ENCODE peak calls at places on chromosomes 12 and 14, in ten cellular contexts. X is Panc1, B is fibroblast of lung, U is foreskin fibroblast, H is A549, Y is transverse colon, M is IMR-90, N is left ventricle myocardium inferior, D is lung, G is ovary. W is an unnamed sample.

GRCh38 chr14:65750906-65751305 is 338.4 kb downstream of the FUT8 start:
- DNase-seq in X (no peak), M (no peak), Y (no peak), B (no peak), N (no peak), U (no peak), G (no peak), D (no peak), H (no peak), W (no peak)

GRCh38 chr12:8698132-8698829 is 490 bp downstream of the RIMKLB start:
- DNase-seq in M (peak), X (no peak), D (peak), Y (peak), U (peak), G (peak), H (peak), B (peak), N (peak), W (peak)

GRCh38 chr12:41683513-41683912 is 461.2 kb downstream of the GXYLT1 start:
- DNase-seq in D (no peak), U (no peak), X (no peak), M (no peak), B (no peak), H (no peak), G (no peak), N (no peak), Y (no peak), W (no peak)

GRCh38 chr12:52442600-52443061 is 8.5 kb upstream of the KRT75 start:
- DNase-seq in N (no peak), Y (no peak), B (peak), D (no peak), G (no peak), X (peak), H (peak), U (peak), M (peak), W (peak)

GRCh38 chr14:68884031-68885030 is 91.5 kb upstream of the ZFP36L1 start:
- DNase-seq in D (no peak), H (peak), G (peak), B (peak), M (peak), Y (peak), N (peak), U (peak), X (peak), W (peak)

GRCh38 chr12:6852651-6853354 is 853 bp downstream of the USP5 start:
- DNase-seq in G (peak), M (peak), B (peak), N (no peak), D (no peak), Y (peak), H (peak), U (peak), X (no peak), W (peak)

GRCh38 chr12:9106610-9107541 is 8.8 kb downstream of the A2M start:
- DNase-seq in G (no peak), N (no peak), M (no peak), H (no peak), B (no peak), Y (no peak), D (no peak), U (no peak), X (no peak), W (no peak)

GRCh38 chr12:112734859-112735258 is 56.7 kb upstream of the RPH3A start:
- DNase-seq in Y (no peak), N (no peak), D (no peak), G (no peak), X (no peak), U (no peak), B (no peak), H (no peak), M (no peak), W (no peak)

GRCh38 chr12:121942145-121942718 is 23.8 kb downstream of the CFAP251 start:
- DNase-seq in X (no peak), M (peak), N (no peak), D (no peak), H (no peak), Y (no peak), U (no peak), B (peak), G (no peak), W (peak)

DNA sequence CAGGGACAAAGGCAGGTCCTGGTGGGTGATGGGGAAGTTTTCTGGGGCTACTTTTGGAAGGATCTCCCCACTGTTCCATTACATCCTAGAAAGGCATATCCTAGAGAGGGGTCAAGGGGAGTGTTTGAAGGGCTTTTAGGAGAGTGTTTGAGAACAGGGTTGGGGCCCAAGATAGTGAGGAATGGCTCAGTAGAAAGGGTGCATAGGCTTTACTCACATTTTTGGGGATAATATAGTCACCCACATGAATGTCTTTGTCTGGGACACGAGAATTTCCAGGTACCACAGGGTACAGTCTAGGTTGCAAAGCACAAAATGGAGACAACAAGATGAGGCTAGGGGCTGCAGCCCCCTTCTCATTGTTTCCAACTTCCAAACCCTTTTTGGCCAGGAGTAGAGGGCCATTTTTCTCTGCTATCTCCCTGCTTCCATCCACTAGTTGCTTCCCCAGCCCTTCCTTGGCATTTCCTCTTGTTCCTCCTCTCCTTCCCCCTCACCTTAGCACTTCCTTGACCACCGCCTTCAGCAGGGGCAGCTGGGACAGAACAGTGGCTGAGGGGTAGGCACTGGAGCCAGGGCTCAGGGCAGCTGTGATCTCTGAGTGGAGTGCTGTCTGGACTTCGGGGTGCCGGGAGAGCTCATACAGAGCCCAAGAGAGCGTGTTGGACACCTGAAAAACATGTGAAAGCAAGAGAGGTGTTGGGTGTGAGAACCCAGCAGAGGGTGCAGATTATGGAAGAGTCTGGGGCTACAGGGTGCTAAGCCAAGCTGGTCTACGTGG is 2.8 kb downstream of the CYP27B1 start:
- DNase-seq in N (no peak), X (no peak), G (no peak), H (no peak), Y (no peak), U (no peak), D (no peak), M (no peak), B (no peak), W (no peak)
- H3K4me3 ChIP-seq in N (peak), X (no peak), G (no peak), H (no peak), Y (no peak), U (no peak), D (no peak), M (no peak), B (no peak), W (no peak)

GRCh38 chr12:111686574-111687105 is 787 bp downstream of the ACAD10 start:
- DNase-seq in Y (no peak), H (peak), X (no peak), M (peak), N (no peak), B (peak), D (no peak), U (peak), G (no peak), W (peak)

GRCh38 chr12:111687255-111687654 is 1.4 kb downstream of the ACAD10 start:
- DNase-seq in D (no peak), N (no peak), M (no peak), H (peak), U (peak), X (no peak), Y (no peak), B (no peak), G (no peak), W (no peak)

GRCh38 chr12:111685322-111685810 is 390 bp downstream of the BRAP start:
- DNase-seq in N (no peak), X (no peak), H (peak), D (no peak), U (no peak), G (no peak), B (no peak), M (no peak), Y (peak), W (no peak)

GRCh38 chr12:111687952-111688351 is 2.1 kb downstream of the ACAD10 start:
- DNase-seq in B (no peak), D (no peak), G (no peak), N (no peak), U (no peak), X (no peak), H (no peak), M (no peak), Y (no peak), W (no peak)

DNA sequence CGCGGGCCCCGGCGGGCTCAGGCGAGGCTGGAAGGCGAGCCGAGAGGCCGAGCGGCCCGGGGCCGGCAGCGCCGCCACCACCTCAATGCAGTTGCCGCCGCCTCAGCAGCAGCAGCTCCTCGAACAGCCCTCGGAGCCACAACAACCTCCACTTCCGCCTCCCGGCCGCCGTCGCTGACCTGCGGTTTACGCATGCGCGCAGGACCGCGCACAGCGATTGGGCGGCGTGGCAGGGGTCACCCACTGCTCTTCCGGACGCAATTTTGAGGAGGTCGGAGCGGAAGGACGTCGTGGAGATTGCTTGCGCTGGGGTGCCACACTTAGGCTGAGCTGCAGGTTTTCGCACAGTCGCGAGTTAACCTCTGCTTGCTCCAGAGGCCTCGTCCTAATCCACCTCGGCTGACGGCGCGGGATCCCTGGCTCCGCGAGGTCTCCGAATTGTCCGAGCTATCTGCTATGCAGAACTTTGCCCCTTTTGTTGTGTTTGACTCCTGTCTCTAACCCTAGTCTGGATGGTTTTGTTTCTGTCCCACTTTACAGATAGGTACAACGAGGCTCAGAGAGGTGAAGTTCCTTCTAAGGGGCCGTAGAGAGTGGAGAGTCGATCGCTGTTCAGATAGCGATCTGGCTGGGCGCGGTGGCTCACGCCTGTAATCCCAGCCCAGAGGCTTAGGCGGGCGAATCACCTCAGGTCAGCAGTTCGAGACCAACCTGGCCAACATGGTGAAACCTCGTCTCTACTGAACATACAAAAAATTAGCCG is at the start of the genes ACAD10 and BRAP:
- DNase-seq in B (peak), D (peak), H (peak), M (peak), U (peak), X (peak), N (peak), Y (peak), G (peak), W (peak)
- TF ChIP-seq CTCF in B (no peak), D (no peak), H (no peak), M (no peak), U (no peak), X (no peak), N (no peak), Y (no peak), G (no peak), W (no peak)

GRCh38 chr12:27971606-27972005 is 927 bp downstream of the PTHLH start:
- DNase-seq in Y (no peak), G (no peak), N (no peak), U (peak), M (peak), B (no peak), D (no peak), X (no peak), H (no peak), W (no peak)

GRCh38 chr12:27974735-27975221 is 2.2 kb upstream of the PTHLH start:
- DNase-seq in D (no peak), B (no peak), G (no peak), H (no peak), Y (no peak), M (no peak), X (no peak), U (peak), N (no peak), W (no peak)

GRCh38 chr12:27975222-27976136 is 2.9 kb upstream of the PTHLH start:
- DNase-seq in H (peak), G (no peak), D (no peak), B (peak), Y (no peak), X (no peak), U (peak), N (no peak), M (peak), W (peak)

GRCh38 chr12:27972721-27973120 is at the start of gene PTHLH:
- DNase-seq in G (no peak), N (no peak), H (no peak), D (no peak), X (no peak), Y (no peak), U (no peak), B (no peak), M (no peak), W (no peak)

GRCh38 chr12:27973487-27973890 is 956 bp upstream of the PTHLH start:
- DNase-seq in N (no peak), X (no peak), B (no peak), M (peak), Y (no peak), H (peak), U (peak), D (no peak), G (no peak), W (peak)
- H3K4me3 ChIP-seq in N (no peak), X (no peak), B (no peak), M (no peak), Y (no peak), H (no peak), U (no peak), D (no peak), G (no peak), W (no peak)

DNA sequence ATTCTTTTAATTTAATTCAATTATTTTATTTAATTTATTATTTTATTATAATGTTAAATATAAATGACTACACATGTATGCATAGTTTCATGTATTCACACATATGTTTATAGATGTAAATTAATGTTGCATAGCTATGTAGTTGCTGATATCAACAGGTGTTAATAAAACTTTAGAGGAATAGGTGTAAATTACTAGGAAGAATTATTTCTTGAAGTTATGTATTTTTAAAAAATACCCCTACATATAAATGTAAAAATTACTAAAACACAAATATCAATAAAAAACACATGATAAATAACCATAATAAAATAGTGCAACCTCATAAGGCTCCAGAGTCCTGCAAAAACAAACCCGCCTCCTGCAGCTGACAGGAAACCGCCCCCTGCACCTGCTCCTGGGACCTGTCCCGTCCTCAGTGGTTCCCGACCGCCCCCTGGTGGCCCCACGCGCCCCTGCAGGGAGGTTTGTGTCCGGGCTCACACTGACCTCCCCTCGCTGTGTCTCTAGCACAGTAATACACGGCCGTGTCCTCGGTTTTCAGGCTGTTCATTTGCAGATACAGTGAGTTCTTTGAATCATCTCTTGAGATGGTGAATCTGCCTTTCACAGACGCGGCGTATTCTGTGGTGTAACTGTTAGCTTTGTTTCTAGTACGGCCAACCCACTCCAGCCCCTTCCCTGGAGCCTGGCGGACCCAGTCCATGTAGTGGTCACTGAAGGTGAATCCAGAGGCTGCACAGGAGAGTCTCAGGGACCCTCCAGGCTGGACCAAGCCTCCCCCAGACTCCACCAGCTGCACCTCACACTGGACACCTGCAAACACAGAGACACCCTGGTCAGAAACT is 1264.0 kb downstream of the TMEM121 start:
- DNase-seq in X (no peak), M (no peak), H (peak), U (no peak), B (no peak), D (peak), N (peak), Y (peak), G (peak), W (no peak)
- TF ChIP-seq CTCF in X (peak), M (no peak), H (peak), U (peak), B (no peak), D (peak), N (peak), Y (peak), G (no peak), W (peak)

DNA sequence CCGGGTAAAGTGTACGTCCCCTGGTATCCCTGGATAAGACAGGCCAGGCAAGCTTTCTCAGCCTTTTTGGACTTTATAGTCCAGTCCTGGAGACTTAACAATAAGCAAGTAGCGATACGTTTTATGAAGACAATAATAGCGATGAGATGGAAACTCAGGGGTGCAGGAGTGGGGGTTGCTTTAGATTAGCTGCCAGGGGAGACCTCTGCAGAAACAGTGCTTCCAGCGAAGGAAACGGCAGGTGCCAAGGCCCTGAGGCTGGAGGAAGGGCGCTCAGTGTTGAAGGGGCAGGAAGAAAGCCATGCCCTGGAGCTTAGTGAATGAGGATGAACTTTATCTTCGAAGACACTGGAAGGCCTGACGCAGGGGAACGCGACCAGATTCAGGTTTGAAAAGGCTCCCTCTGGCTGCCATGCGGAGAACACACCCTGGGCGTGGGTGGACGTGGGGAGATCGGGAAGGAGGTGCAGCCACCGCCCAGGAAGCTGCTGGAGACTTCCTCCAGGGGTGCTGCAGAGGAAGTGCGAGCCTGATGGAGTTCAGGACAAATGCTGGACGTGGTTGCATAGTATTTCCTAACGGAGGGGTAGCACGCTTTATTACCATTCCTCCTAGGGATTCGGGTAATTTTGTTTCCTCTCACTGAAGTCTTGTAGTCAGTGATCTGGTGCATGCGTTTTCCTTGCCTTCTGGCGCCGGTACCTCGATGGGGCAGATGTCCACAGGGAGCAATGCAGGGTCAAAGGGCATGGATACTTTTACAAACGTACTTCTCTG is 26.1 kb upstream of the UBC start:
- DNase-seq in D (peak), M (peak), G (peak), B (peak), N (peak), Y (peak), H (peak), U (peak), X (no peak), W (peak)
- H3K4me3 ChIP-seq in D (no peak), M (peak), G (peak), B (peak), N (peak), Y (peak), H (peak), U (peak), X (peak), W (peak)

GRCh38 chr12:60231976-60232907 is 636.4 kb downstream of the SLC16A7 start:
- DNase-seq in N (no peak), B (no peak), U (no peak), Y (no peak), D (no peak), G (no peak), M (no peak), X (no peak), H (no peak), W (no peak)

GRCh38 chr12:60230103-60230502 is 634.3 kb downstream of the SLC16A7 start:
- DNase-seq in M (peak), N (no peak), B (peak), D (no peak), G (no peak), X (no peak), Y (no peak), U (peak), H (no peak), W (no peak)

GRCh38 chr12:60231301-60231700 is 635.5 kb downstream of the SLC16A7 start:
- DNase-seq in D (no peak), M (no peak), Y (no peak), H (no peak), G (no peak), X (no peak), U (no peak), B (no peak), N (no peak), W (peak)

GRCh38 chr12:60235261-60235660 is 639.4 kb downstream of the SLC16A7 start:
- DNase-seq in G (no peak), U (no peak), X (no peak), N (no peak), M (no peak), Y (no peak), H (no peak), D (no peak), B (no peak), W (no peak)
- TF ChIP-seq CTCF in G (no peak), U (no peak), X (no peak), N (no peak), M (no peak), Y (no peak), H (no peak), D (no peak), B (no peak), W (no peak)

GRCh38 chr14:67763158-67763822 is 53.1 kb downstream of the ZFYVE26 start:
- DNase-seq in X (no peak), N (no peak), H (peak), Y (no peak), U (no peak), D (no peak), B (no peak), M (no peak), G (no peak), W (no peak)
- H3K4me3 ChIP-seq in X (no peak), N (no peak), H (no peak), Y (no peak), U (no peak), D (no peak), B (no peak), M (no peak), G (no peak), W (no peak)